ENCODE peak calls at places on chromosome 1, in five cellular contexts. One of them, this sample, is unnamed.

GRCh38 chr1:24890861-24891260 is 39.2 kb downstream of the RUNX3 start:
- DNase-seq in K562: no peak
- DNase-seq in fibroblast of the aortic adventitia: no peak
- DNase-seq in heart left ventricle: no peak
- DNase-seq in HT1080: no peak
- DNase-seq in this sample: no peak

GRCh38 chr1:48246727-48247126 is 24.2 kb downstream of the SLC5A9 start:
- DNase-seq in HT1080: no peak
- DNase-seq in fibroblast of the aortic adventitia: no peak
- DNase-seq in K562: no peak
- DNase-seq in heart left ventricle: peak; percentile 67
- DNase-seq in this sample: peak; percentile 26

GRCh38 chr1:206714331-206715058 is 29.8 kb downstream of the MAPKAPK2 start:
- DNase-seq in K562: no peak
- DNase-seq in HT1080: no peak
- DNase-seq in heart left ventricle: no peak
- DNase-seq in fibroblast of the aortic adventitia: peak; percentile 48
- DNase-seq in this sample: no peak

GRCh38 chr1:53572061-53572801 is 113.0 kb downstream of the DMRTB1 start:
- DNase-seq in fibroblast of the aortic adventitia: peak; percentile 25
- DNase-seq in HT1080: peak; percentile 61
- DNase-seq in K562: no peak
- DNase-seq in heart left ventricle: peak; percentile 46
- DNase-seq in this sample: no peak

GRCh38 chr1:58391056-58391455 is 155.5 kb downstream of the OMA1 start:
- DNase-seq in K562: no peak
- DNase-seq in HT1080: no peak
- DNase-seq in heart left ventricle: peak; percentile 56
- DNase-seq in fibroblast of the aortic adventitia: no peak
- DNase-seq in this sample: no peak

GRCh38 chr1:106768077-106768476 is 288.4 kb upstream of the PRMT6 start:
- DNase-seq in K562: no peak
- DNase-seq in heart left ventricle: no peak
- DNase-seq in fibroblast of the aortic adventitia: peak; percentile 53
- DNase-seq in HT1080: peak; percentile 59
- DNase-seq in this sample: no peak

GRCh38 chr1:150992626-150993025 is 10.5 kb downstream of the ANXA9 start:
- DNase-seq in heart left ventricle: no peak
- DNase-seq in K562: no peak
- DNase-seq in HT1080: no peak
- DNase-seq in fibroblast of the aortic adventitia: no peak
- DNase-seq in this sample: no peak

GRCh38 chr1:221829327-221830011 is 87.6 kb upstream of the DUSP10 start:
- DNase-seq in K562: no peak
- DNase-seq in heart left ventricle: no peak
- DNase-seq in HT1080: peak; percentile 98
- DNase-seq in fibroblast of the aortic adventitia: peak; percentile 85
- DNase-seq in this sample: no peak

GRCh38 chr1:59692591-59692990 is 122.2 kb upstream of the HOOK1 start:
- DNase-seq in fibroblast of the aortic adventitia: peak; percentile 97
- DNase-seq in heart left ventricle: peak; percentile 30
- DNase-seq in HT1080: peak; percentile 6
- DNase-seq in K562: no peak
- DNase-seq in this sample: no peak

GRCh38 chr1:6927626-6928025 is 142.4 kb downstream of the CAMTA1 start:
- DNase-seq in heart left ventricle: no peak
- DNase-seq in HT1080: no peak
- DNase-seq in fibroblast of the aortic adventitia: no peak
- DNase-seq in K562: no peak
- DNase-seq in this sample: no peak

This sample was measured in posterior cingulate gyrus.